ENCODE peak calls at places on chromosomes 6 and 20, in eight cellular contexts. S, O, Z, B, G, A, H and Y are unnamed samples. For H3K4me1, the result is how much of the 10 kb centered on the place peaks cover.

GRCh38 chr20:41334452-41335421 is 5.9 kb upstream of the LPIN3 start:
- DNase-seq in S (no peak), O (no peak), Z (no peak), B (peak), G (no peak), A (no peak), H (no peak), Y (no peak)

GRCh38 chr6:75488026-75488425 is 5.6 kb downstream of the FILIP1 start:
- DNase-seq in S (no peak), O (no peak), Z (no peak), B (peak), G (no peak), A (no peak), H (no peak), Y (no peak)

GRCh38 chr20:13331536-13331935 is 110.5 kb downstream of the ISM1 start:
- DNase-seq in S (no peak), O (no peak), Z (no peak), B (no peak), G (no peak), A (no peak), H (no peak), Y (no peak)

GRCh38 chr6:15218401-15218800 is 27.5 kb upstream of the JARID2 start:
- DNase-seq in S (no peak), O (no peak), Z (no peak), B (no peak), G (no peak), A (no peak), H (no peak), Y (no peak)

GRCh38 chr6:24924956-24925355 is 10.8 kb downstream of the RIPOR2 start:
- DNase-seq in S (peak), O (no peak), Z (no peak), B (no peak), G (no peak), A (no peak), H (no peak), Y (no peak)

GRCh38 chr20:43388267-43389081 is 69.2 kb upstream of the SRSF6 start:
- DNase-seq in S (no peak), O (no peak), Z (no peak), B (peak), G (peak), A (no peak), H (no peak), Y (no peak)

GRCh38 chr6:30612213-30612612 is 4.8 kb downstream of the PPP1R10 start:
- DNase-seq in S (no peak), O (no peak), Z (no peak), B (peak), G (no peak), A (no peak), H (no peak), Y (no peak)

GRCh38 chr6:93036835-93037234 is 382.5 kb downstream of the EPHA7 start:
- DNase-seq in S (no peak), O (no peak), Z (no peak), B (peak), G (peak), A (no peak), H (no peak), Y (no peak)

GRCh38 chr6:53614676-53615075 is 50.9 kb downstream of the KLHL31 start:
- DNase-seq in S (no peak), O (no peak), Z (no peak), B (no peak), G (no peak), A (no peak), H (no peak), Y (no peak)

GRCh38 chr6:158831571-158831970 is 12.4 kb upstream of the EZR start:
- DNase-seq in S (no peak), O (no peak), Z (no peak), B (no peak), G (no peak), A (no peak), H (no peak), Y (no peak)

GRCh38 chr6:53311586-53311935 is 37.2 kb downstream of the ELOVL5 start:
- DNase-seq in S (no peak), O (no peak), Z (no peak), B (no peak), G (no peak), A (no peak), H (no peak), Y (no peak)

GRCh38 chr20:61765871-61766654 is 299.6 kb downstream of the TAF4 start:
- DNase-seq in S (no peak), O (no peak), Z (peak), B (no peak), G (peak), A (no peak), H (no peak), Y (no peak)

GRCh38 chr6:97978855-97979271 is 695.8 kb upstream of the MMS22L start:
- DNase-seq in S (no peak), O (no peak), Z (no peak), B (no peak), G (peak), A (no peak), H (no peak), Y (no peak)

GRCh38 chr6:136401749-136402148 is 112.1 kb upstream of the BCLAF1 start:
- DNase-seq in S (no peak), O (no peak), Z (no peak), B (peak), G (no peak), A (no peak), H (no peak), Y (no peak)

DNA sequence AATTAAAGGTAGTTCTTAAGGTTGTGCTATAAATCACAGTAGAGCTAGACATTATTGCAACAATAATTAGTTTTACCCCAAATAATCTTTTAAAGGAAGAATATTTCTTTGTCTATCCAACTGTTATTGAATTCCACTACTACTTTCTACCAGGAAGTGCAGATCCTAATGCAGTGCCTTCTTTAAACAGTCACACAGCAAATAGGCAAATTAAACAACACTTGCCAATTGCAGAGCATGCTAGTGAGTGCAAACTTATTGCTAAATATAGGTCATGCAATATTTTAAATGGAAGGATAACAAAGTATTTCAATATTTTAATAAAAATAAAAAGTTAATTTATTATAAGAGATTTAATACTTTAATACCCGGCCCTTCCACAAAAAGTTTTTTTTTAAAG is 107.3 kb upstream of the BCLAF1 start:
- DNase-seq in S (no peak), O (no peak), Z (no peak), B (no peak), G (no peak), A (no peak), H (no peak), Y (no peak)
- TF ChIP-seq POLR2A in S (no peak), O (no peak), Z (no peak), B (no peak), G (no peak), A (no peak), H (no peak), Y (no peak)

GRCh38 chr6:2959909-2960719 is 11.3 kb downstream of the SERPINB6 start:
- DNase-seq in S (no peak), O (no peak), Z (no peak), B (peak), G (no peak), A (no peak), H (no peak), Y (no peak)
- H3K4me1 ChIP-seq in S (half or more), O (under half), Z (under half), B (under half), G (under half), A (under half), H (under half), Y (under half)

GRCh38 chr6:149318581-149319286 is 1.2 kb downstream of the TAB2 start:
- DNase-seq in S (no peak), O (no peak), Z (no peak), B (no peak), G (peak), A (no peak), H (no peak), Y (no peak)
- TF ChIP-seq POLR2A in S (no peak), O (no peak), Z (no peak), B (no peak), G (no peak), A (no peak), H (no peak), Y (no peak)

GRCh38 chr6:165562421-165563090 is 100.5 kb downstream of the PDE10A start:
- DNase-seq in S (no peak), O (no peak), Z (no peak), B (peak), G (no peak), A (no peak), H (no peak), Y (no peak)
- H3K4me1 ChIP-seq in S (under half), O (under half), Z (under half), B (under half), G (under half), A (under half), H (under half), Y (under half)

GRCh38 chr20:46350201-46350985 is 42.1 kb upstream of the CDH22 start:
- DNase-seq in S (no peak), O (peak), Z (no peak), B (peak), G (peak), A (no peak), H (no peak), Y (no peak)
- TF ChIP-seq POLR2A in S (no peak), O (no peak), Z (no peak), B (no peak), G (no peak), A (no peak), H (no peak), Y (no peak)

GRCh38 chr6:90126178-90126577 is 170.5 kb downstream of the BACH2 start:
- DNase-seq in S (no peak), O (no peak), Z (no peak), B (no peak), G (no peak), A (no peak), H (no peak), Y (no peak)

GRCh38 chr6:90124904-90125510 is 171.6 kb downstream of the BACH2 start:
- DNase-seq in S (no peak), O (no peak), Z (no peak), B (peak), G (no peak), A (no peak), H (no peak), Y (no peak)

GRCh38 chr6:90120327-90120726 is 176.3 kb downstream of the BACH2 start:
- DNase-seq in S (no peak), O (no peak), Z (no peak), B (no peak), G (no peak), A (no peak), H (no peak), Y (no peak)

GRCh38 chr6:90121982-90122381 is 174.7 kb downstream of the BACH2 start:
- DNase-seq in S (no peak), O (no peak), Z (no peak), B (peak), G (no peak), A (no peak), H (no peak), Y (no peak)

GRCh38 chr6:90123796-90124195 is 172.8 kb downstream of the BACH2 start:
- DNase-seq in S (no peak), O (no peak), Z (no peak), B (peak), G (no peak), A (no peak), H (no peak), Y (no peak)
- H3K4me1 ChIP-seq in S (under half), O (under half), Z (under half), B (under half), G (under half), A (under half), H (under half), Y (under half)

DNA sequence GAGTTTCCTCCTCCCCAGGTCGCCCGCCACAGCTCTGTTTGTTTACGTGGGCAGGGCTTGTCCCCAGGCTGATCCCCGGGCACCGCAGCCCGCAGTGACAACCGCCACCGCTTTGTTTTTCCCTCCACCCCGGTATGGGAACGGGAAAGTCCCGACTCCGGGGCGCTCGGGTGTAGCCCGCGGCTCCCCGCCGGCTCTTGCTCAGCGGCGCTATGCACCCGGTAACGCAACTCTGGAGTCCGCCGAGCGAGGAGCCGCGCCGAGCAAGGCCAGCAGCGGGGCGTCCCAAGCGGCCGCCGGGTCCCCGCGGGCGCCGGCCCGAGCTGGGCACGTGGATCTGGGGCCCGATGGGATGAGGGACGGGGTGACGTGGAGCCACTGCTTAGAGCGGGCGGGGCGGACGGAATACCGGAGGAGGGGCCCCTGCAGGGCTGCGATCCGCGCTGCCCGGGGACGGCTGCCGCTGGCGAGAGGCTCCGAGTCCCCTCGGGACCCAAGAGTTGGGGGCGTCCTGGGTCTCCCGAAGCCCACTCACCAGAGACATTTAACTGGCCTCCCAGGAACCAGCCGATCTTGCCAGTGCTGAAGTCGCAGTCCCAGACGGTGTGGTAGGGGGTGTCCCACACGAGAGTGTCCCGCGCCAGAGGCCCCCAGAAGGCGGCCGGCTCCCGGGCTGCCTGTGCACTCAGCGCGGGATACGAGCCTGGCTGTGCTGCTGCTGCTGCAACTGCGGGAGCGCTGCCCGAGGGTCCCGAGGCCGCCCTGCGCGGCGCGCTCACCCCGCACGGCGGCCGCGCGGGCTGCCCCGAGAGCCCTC is 497 bp downstream of the ACSS1 start:
- DNase-seq in S (peak), O (peak), Z (peak), B (peak), G (peak), A (peak), H (peak), Y (peak)
- TF ChIP-seq POLR2A in S (no peak), O (no peak), Z (peak), B (no peak), G (no peak), A (no peak), H (peak), Y (peak)